ENCODE peak calls at places on chromosomes 11 and 22, in six cellular contexts. Y, Q, H, V, W and R are unnamed samples. For H3K27me3 and H3K4me1, the result is how much of the 10 kb centered on the place peaks cover.

GRCh38 chr22:22884888-22885840 is 2.5 kb upstream of the IGLL5 start:
- DNase-seq in Y (peak), Q (no peak), H (no peak), V (no peak), W (no peak), R (no peak)

GRCh38 chr11:79390477-79390876 is 50.4 kb downstream of the TENM4 start:
- DNase-seq in Y (no peak), Q (no peak), H (no peak), V (no peak), W (no peak), R (no peak)

GRCh38 chr11:64681171-64681570 is 41.8 kb downstream of the NRXN2 start:
- DNase-seq in Y (no peak), Q (no peak), H (no peak), V (no peak), W (no peak), R (no peak)

GRCh38 chr11:125373426-125374391 is 122.4 kb downstream of the FEZ1 start:
- DNase-seq in Y (no peak), Q (no peak), H (peak), V (no peak), W (no peak), R (no peak)

GRCh38 chr11:100637706-100638105 is 49.4 kb upstream of the ARHGAP42 start:
- DNase-seq in Y (no peak), Q (no peak), H (no peak), V (no peak), W (no peak), R (no peak)

GRCh38 chr22:29117799-29118477 is 45.1 kb downstream of the KREMEN1 start:
- DNase-seq in Y (no peak), Q (no peak), H (no peak), V (no peak), W (no peak), R (no peak)

GRCh38 chr22:44368611-44369010 is 55.9 kb upstream of the SHISAL1 start:
- DNase-seq in Y (no peak), Q (no peak), H (no peak), V (no peak), W (no peak), R (no peak)

GRCh38 chr11:73974611-73975478 is 7.8 kb downstream of the UCP2 start:
- DNase-seq in Y (no peak), Q (no peak), H (no peak), V (no peak), W (no peak), R (no peak)

GRCh38 chr11:88538088-88538487 is 200.6 kb upstream of the CTSC start:
- DNase-seq in Y (no peak), Q (no peak), H (no peak), V (no peak), W (no peak), R (no peak)

GRCh38 chr22:26847816-26848215 is 190.4 kb downstream of the MIAT start:
- DNase-seq in Y (no peak), Q (no peak), H (no peak), V (no peak), W (no peak), R (no peak)

DNA sequence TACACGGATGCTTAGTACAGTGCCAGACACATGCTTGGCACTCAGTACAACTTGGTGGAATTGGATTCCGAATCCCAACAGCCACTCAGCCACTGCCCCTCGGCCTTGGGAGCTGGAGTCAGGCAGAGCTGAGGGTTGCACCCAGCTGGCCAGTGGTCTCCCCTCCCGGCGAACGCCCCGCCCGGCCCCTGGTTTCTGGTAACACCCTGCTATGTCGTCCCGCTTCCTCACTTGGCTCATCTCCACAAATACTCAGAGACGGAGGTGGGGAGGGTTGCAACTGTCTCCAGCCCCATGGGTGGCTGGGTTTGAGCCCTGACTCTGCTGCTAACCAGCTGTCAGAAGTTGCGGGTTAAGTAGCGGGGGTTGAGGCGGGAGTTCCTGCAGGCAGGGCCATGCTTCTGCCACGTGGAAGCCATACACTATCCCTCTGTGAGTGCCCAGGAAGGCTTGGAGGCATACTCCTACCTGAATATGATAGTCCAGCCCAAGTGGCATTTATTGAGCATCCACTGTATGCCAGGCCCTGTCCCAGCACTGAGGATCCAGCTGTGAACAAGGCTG is 67.1 kb downstream of the GRIK4 start:
- DNase-seq in Y (no peak), Q (no peak), H (no peak), V (no peak), W (no peak), R (no peak)
- H3K27me3 ChIP-seq in Y (under half), Q (under half), H (under half), V (under half), W (under half), R (under half)

GRCh38 chr11:15232496-15232895 is 117.8 kb downstream of the INSC start:
- DNase-seq in Y (no peak), Q (no peak), H (no peak), V (no peak), W (no peak), R (no peak)

GRCh38 chr11:15236514-15236913 is 121.8 kb downstream of the INSC start:
- DNase-seq in Y (no peak), Q (no peak), H (no peak), V (no peak), W (peak), R (no peak)

GRCh38 chr11:15238856-15239255 is 124.1 kb downstream of the INSC start:
- DNase-seq in Y (no peak), Q (no peak), H (no peak), V (no peak), W (no peak), R (no peak)

GRCh38 chr11:15233386-15233785 is 118.7 kb downstream of the INSC start:
- DNase-seq in Y (no peak), Q (no peak), H (no peak), V (no peak), W (no peak), R (no peak)

DNA sequence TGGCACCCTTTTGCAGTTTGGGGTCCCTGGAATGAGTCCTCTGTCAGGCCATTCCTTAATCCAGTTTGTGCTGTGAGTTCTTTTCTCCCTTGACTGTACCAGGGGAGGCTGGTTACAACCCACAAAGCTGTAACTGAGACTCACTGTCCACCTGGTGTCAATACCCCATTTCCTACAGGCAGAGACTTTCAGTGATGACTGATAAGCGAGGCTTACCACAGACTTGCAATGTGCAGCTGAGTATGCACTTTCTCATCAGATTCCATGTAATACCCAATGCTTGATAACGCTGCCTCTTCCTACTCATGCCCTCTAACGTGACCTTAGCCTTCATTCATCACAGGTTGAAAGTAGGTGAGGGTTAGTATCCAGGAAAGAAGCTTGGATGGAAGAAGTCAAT is 120.1 kb downstream of the INSC start:
- DNase-seq in Y (no peak), Q (no peak), H (no peak), V (no peak), W (no peak), R (no peak)
- H3K4me1 ChIP-seq in Y (under half), Q (under half), H (under half), V (under half), W (under half), R (under half)

GRCh38 chr11:128905345-128906184 is 14.4 kb downstream of the KCNJ5 start:
- DNase-seq in Y (peak), Q (peak), H (peak), V (no peak), W (peak), R (peak)

GRCh38 chr11:128902515-128903066 is 11.4 kb downstream of the KCNJ5 start:
- DNase-seq in Y (no peak), Q (no peak), H (no peak), V (no peak), W (no peak), R (no peak)

GRCh38 chr11:128904872-128905344 is 13.8 kb downstream of the KCNJ5 start:
- DNase-seq in Y (peak), Q (peak), H (peak), V (no peak), W (peak), R (peak)

GRCh38 chr11:128903248-128904041 is 12.3 kb downstream of the KCNJ5 start:
- DNase-seq in Y (peak), Q (no peak), H (peak), V (peak), W (peak), R (no peak)

DNA sequence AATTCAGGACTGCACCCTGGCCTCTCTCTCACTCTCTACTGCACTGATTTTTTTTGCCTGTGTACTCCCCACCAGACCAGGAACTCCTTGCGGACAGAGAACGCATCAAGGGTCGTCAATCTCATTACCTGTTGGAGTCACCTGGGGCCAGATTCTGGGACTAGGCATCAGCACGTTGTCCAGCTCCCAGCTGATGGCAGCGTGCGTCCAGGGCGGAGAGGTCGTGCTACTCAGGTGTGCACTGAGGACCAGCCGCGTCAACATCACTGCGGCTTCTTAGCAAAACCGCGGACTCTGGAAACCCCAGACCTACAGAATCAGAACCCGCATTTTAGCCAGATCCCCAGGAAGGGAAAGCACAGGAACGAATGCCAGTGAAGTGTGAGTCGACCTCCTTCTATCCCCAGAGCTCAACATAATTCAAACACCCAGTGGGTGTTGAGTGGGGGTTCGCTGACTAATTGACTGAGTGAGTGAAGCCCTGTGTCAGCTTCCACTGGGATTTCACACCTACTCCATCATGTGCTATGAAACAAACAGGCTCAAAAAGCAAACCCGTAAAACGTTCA is 13.2 kb downstream of the KCNJ5 start:
- DNase-seq in Y (no peak), Q (no peak), H (no peak), V (no peak), W (peak), R (no peak)
- H3K27me3 ChIP-seq in Y (under half), Q (under half), H (under half), V (under half), W (half or more), R (under half)

GRCh38 chr11:114771172-114771571 is 92.8 kb downstream of the NXPE2 start:
- DNase-seq in Y (no peak), Q (no peak), H (no peak), V (no peak), W (no peak), R (no peak)
- H3K4me1 ChIP-seq in Y (under half), Q (under half), H (under half), V (under half), W (under half), R (under half)